ENCODE peak calls at places on chromosome 10, in eight cellular contexts. O is hepatocyte, M is HCT116, J is OCI-LY7, H is GM23248, L is SK-N-SH, Y is neural progenitor cell, Z is MM.1S. G is an unnamed sample.

GRCh38 chr10:88288621-88289059 is 294.5 kb downstream of the RNLS start:
- DNase-seq in L (peak; percentile 5), Y (no peak), Z (no peak), M (no peak), O (no peak), J (peak; percentile 62), H (no peak), G (no peak)

GRCh38 chr10:665579-666091 is 23.8 kb downstream of the DIP2C start:
- DNase-seq in Y (no peak), H (no peak), L (no peak), O (no peak), J (no peak), M (no peak), Z (no peak), G (no peak)

GRCh38 chr10:114869500-114869899 is 47.9 kb downstream of the FHIP2A start:
- DNase-seq in H (peak; percentile 75), J (no peak), M (no peak), Y (no peak), O (no peak), L (no peak), Z (no peak), G (peak; percentile 69)

GRCh38 chr10:108632044-108632443 is 1291.3 kb downstream of the XPNPEP1 start:
- DNase-seq in M (no peak), Z (no peak), H (no peak), L (no peak), O (no peak), Y (no peak), J (no peak), G (no peak)

GRCh38 chr10:58209669-58210068 is 58.0 kb downstream of the IPMK start:
- DNase-seq in L (no peak), M (no peak), Z (no peak), H (no peak), J (no peak), O (no peak), Y (no peak), G (no peak)

GRCh38 chr10:28254290-28254985 is 48.4 kb downstream of the MPP7 start:
- DNase-seq in H (peak; percentile 63), O (peak; percentile 20), J (no peak), M (peak; percentile 75), L (no peak), Y (no peak), Z (no peak), G (peak; percentile 79)

GRCh38 chr10:3775671-3776551 is 9.1 kb downstream of the KLF6 start:
- DNase-seq in Y (peak; percentile 63), M (peak; percentile 55), L (no peak), H (peak; percentile 71), O (peak; percentile 70), J (no peak), Z (no peak), G (peak; percentile 41)

GRCh38 chr10:14385591-14386201 is 55.0 kb upstream of the FRMD4A start:
- DNase-seq in M (no peak), Z (no peak), Y (no peak), J (no peak), H (peak; percentile 32), L (no peak), O (no peak), G (peak; percentile 2)

GRCh38 chr10:126191192-126191591 is 197.1 kb downstream of the ADAM12 start:
- DNase-seq in L (no peak), Y (no peak), O (no peak), J (no peak), H (peak; percentile 56), Z (no peak), M (no peak), G (no peak)

GRCh38 chr10:76036410-76036940 is 605.1 kb downstream of the LRMDA start:
- DNase-seq in Y (peak; percentile 69), H (peak; percentile 77), M (peak; percentile 26), L (peak; percentile 81), Z (peak; percentile 40), J (peak; percentile 23), O (peak; percentile 82), G (peak; percentile 99)

GRCh38 chr10:128046156-128046933 is 79.9 kb downstream of the MKI67 start:
- DNase-seq in O (no peak), M (no peak), L (no peak), Y (no peak), J (no peak), H (no peak), Z (no peak), G (no peak)

GRCh38 chr10:44990965-44991364 is 9.8 kb upstream of the ZNF22 start:
- DNase-seq in Z (no peak), J (no peak), H (no peak), M (no peak), O (no peak), L (no peak), Y (no peak), G (no peak)

GRCh38 chr10:62153191-62153590 is 115.5 kb downstream of the RTKN2 start:
- DNase-seq in L (no peak), M (no peak), J (no peak), Z (no peak), Y (no peak), H (peak; percentile 80), O (no peak), G (peak; percentile 97)

GRCh38 chr10:83425306-83425705 is 714.0 kb upstream of the GHITM start:
- DNase-seq in O (no peak), M (no peak), J (no peak), H (no peak), Y (peak; percentile 11), Z (no peak), L (no peak), G (no peak)

GRCh38 chr10:89373916-89374711 is 3.7 kb upstream of the IFIT1B start:
- DNase-seq in Z (no peak), Y (no peak), L (peak; percentile 41), M (no peak), O (peak; percentile 69), H (peak; percentile 95), J (no peak), G (peak; percentile 89)

GRCh38 chr10:24494777-24495176 is 228.9 kb downstream of the ARHGAP21 start:
- DNase-seq in Y (no peak), H (no peak), Z (no peak), M (no peak), L (no peak), J (no peak), O (no peak), G (no peak)

GRCh38 chr10:13087986-13088618 is 11.9 kb upstream of the OPTN start:
- DNase-seq in Z (no peak), L (no peak), M (peak; percentile 29), Y (no peak), O (no peak), H (peak; percentile 85), J (no peak), G (peak; percentile 55)

DNA sequence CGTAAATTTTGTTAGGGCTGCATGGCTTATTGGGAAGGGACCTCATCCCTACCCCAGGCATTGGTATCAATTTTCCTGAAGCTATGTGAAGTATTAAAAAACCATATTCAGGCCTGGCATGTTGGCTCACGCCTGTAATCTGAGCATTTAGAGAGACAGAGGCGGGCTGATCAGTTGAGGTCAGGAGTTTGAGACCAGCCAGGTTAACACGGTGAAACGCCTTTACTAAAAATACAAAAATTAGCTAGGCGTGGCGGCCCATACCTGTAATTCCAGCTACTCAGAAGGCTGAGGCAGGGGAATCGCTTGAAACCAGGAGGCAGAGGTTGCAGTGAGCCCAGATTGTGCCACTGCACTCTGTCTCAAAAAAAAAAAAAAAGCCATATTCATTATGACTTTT is 7.1 kb downstream of the TASOR2 start:
- DNase-seq in L (no peak), J (peak; percentile 37), H (no peak), Y (no peak), O (no peak), Z (no peak), M (no peak), G (no peak)
- H3K4me3 ChIP-seq in L (no peak overlapping the region), J (peak overlapping the region; percentile 70), H (peak overlapping the region; percentile 71), Y (peak overlapping the region; percentile 83), O (no peak overlapping the region), Z (no peak overlapping the region), M (no peak overlapping the region), G (no peak overlapping the region)

GRCh38 chr10:21311426-21311825 is 214.1 kb downstream of the SKIDA1 start:
- DNase-seq in Z (no peak), M (no peak), O (no peak), H (no peak), L (no peak), J (no peak), Y (no peak), G (no peak)

GRCh38 chr10:21314906-21315305 is 210.6 kb downstream of the SKIDA1 start:
- DNase-seq in H (no peak), J (no peak), L (no peak), Z (no peak), O (no peak), M (no peak), Y (peak; percentile 23), G (no peak)

GRCh38 chr10:21313691-21314090 is 211.8 kb downstream of the SKIDA1 start:
- DNase-seq in L (no peak), Y (no peak), M (no peak), Z (no peak), O (no peak), J (no peak), H (no peak), G (no peak)

GRCh38 chr10:21315321-21316220 is 209.9 kb downstream of the SKIDA1 start:
- DNase-seq in J (no peak), Y (peak; percentile 85), M (no peak), L (peak; percentile 53), Z (no peak), H (peak; percentile 82), O (peak; percentile 68), G (no peak)

DNA sequence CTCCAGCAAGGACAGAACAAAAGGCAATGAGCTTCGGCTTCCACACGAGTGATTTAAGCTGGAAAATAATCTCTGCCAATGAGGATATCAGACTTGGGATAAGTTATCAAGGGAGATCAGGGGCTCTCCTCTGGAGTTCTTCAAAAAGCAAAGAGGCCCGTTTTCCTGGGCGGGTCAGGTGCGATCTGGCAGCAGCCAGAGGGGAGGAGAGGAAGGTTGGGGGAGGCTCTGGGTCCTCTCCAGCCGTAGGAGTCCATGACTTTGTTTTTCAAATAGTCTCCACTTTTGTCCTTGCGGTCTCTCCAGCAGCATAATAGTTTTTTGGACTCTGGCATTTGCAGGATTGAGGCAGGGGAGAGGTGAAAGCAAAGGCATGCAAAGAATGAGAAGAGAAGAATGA is 211.2 kb downstream of the SKIDA1 start:
- DNase-seq in L (no peak), O (no peak), Y (peak; percentile 58), H (no peak), M (no peak), Z (no peak), J (no peak), G (no peak)
- H3K4me1 ChIP-seq in L (peaks cover 3% of the 10 kb centered on the region), O (peaks cover 15% of the 10 kb centered on the region), Y (peaks cover 45% of the 10 kb centered on the region), H (peaks cover 24% of the 10 kb centered on the region), M (peaks cover 63% of the 10 kb centered on the region), Z (peaks cover 8% of the 10 kb centered on the region), J (peaks cover 25% of the 10 kb centered on the region), G (no peaks in the 10 kb centered on the region)

DNA sequence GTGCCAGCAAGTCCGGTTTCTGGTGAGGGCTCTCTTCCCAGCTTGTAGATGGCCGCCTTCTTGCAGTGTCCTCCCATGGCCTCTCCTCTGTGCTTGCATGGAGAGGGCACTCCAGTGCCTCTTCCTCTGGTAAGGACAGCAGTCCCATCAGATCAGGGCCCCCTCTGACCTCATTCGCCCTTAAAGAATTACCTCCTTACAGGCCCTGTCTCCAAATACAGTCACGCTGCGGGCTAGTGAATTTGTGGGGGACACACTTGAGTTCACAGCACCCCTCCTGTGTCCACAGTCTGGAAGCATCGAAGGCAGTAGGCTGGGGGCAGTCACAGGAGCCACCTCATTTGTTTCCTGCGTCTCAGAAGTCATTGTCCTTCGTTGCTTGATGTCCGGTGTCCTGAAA is 54.6 kb downstream of the LHPP start:
- DNase-seq in M (no peak), J (no peak), H (no peak), Z (no peak), O (no peak), Y (peak; percentile 2), L (no peak), G (no peak)
- TF ChIP-seq EZH2phosphoT487 in M (no peak), J (no peak), H (no peak), Z (no peak), O (no peak), Y (no peak), L (no peak), G (no peak)

GRCh38 chr10:46285300-46285699 is 1.5 kb upstream of the ANTXRL start:
- DNase-seq in J (no peak), M (no peak), Z (no peak), H (no peak), L (no peak), Y (no peak), O (no peak), G (no peak)
- H3K4me3 ChIP-seq in J (peak overlapping the region; percentile 71), M (peak overlapping the region; percentile 60), Z (peak overlapping the region; percentile 71), H (peak overlapping the region; percentile 77), L (peak overlapping the region; percentile 63), Y (peak overlapping the region; percentile 69), O (peak overlapping the region; percentile 49), G (peak overlapping the region; percentile 70)

G was measured in PC-3.